ENCODE peak calls at places on chromosomes 4 and X, in five cellular contexts. One of them, this sample, is unnamed.

GRCh38 chr4:65670331-65671031 is at the start of gene EPHA5:
- DNase-seq in tibial artery: peak
- DNase-seq in transverse colon: no peak
- DNase-seq in psoas muscle: peak
- DNase-seq in K562: no peak
- DNase-seq in this sample: no peak

GRCh38 chr4:567457-568350 is 8.4 kb downstream of the TMEM271 start:
- DNase-seq in K562: no peak
- DNase-seq in psoas muscle: no peak
- DNase-seq in transverse colon: no peak
- DNase-seq in tibial artery: no peak
- DNase-seq in this sample: no peak

GRCh38 chr4:79181190-79181589 is 144.7 kb downstream of the NAA11 start:
- DNase-seq in K562: peak
- DNase-seq in tibial artery: no peak
- DNase-seq in transverse colon: no peak
- DNase-seq in psoas muscle: no peak
- DNase-seq in this sample: no peak

GRCh38 chr4:163764569-163764968 is 270.1 kb downstream of the TMA16 start:
- DNase-seq in K562: no peak
- DNase-seq in tibial artery: no peak
- DNase-seq in transverse colon: no peak
- DNase-seq in psoas muscle: no peak
- DNase-seq in this sample: no peak

GRCh38 chr4:146278986-146279385 is 64.6 kb downstream of the REELD1 start:
- DNase-seq in transverse colon: no peak
- DNase-seq in tibial artery: no peak
- DNase-seq in psoas muscle: no peak
- DNase-seq in K562: no peak
- DNase-seq in this sample: no peak

GRCh38 chrX:896256-896655 is 265.7 kb downstream of the SHOX start:
- DNase-seq in tibial artery: no peak
- DNase-seq in psoas muscle: no peak
- DNase-seq in transverse colon: no peak
- DNase-seq in K562: no peak
- DNase-seq in this sample: no peak

GRCh38 chr4:2592572-2592971 is 56.1 kb downstream of the FAM193A start:
- DNase-seq in transverse colon: no peak
- DNase-seq in psoas muscle: no peak
- DNase-seq in tibial artery: no peak
- DNase-seq in K562: no peak
- DNase-seq in this sample: no peak

GRCh38 chr4:135249006-135249405 is 1047.4 kb upstream of the PABPC4L start:
- DNase-seq in transverse colon: no peak
- DNase-seq in K562: no peak
- DNase-seq in psoas muscle: no peak
- DNase-seq in tibial artery: no peak
- DNase-seq in this sample: no peak

GRCh38 chr4:156547439-156547838 is 424.2 kb downstream of the PDGFC start:
- DNase-seq in transverse colon: no peak
- DNase-seq in tibial artery: no peak
- DNase-seq in K562: no peak
- DNase-seq in psoas muscle: no peak
- DNase-seq in this sample: no peak

GRCh38 chr4:182137343-182137742 is 105.9 kb upstream of the TENM3 start:
- DNase-seq in K562: no peak
- DNase-seq in tibial artery: no peak
- DNase-seq in psoas muscle: no peak
- DNase-seq in transverse colon: no peak
- DNase-seq in this sample: no peak

GRCh38 chrX:46770817-46771163 is 11.9 kb upstream of the SLC9A7 start:
- DNase-seq in tibial artery: no peak
- DNase-seq in transverse colon: no peak
- DNase-seq in psoas muscle: no peak
- DNase-seq in K562: no peak
- DNase-seq in this sample: no peak

DNA sequence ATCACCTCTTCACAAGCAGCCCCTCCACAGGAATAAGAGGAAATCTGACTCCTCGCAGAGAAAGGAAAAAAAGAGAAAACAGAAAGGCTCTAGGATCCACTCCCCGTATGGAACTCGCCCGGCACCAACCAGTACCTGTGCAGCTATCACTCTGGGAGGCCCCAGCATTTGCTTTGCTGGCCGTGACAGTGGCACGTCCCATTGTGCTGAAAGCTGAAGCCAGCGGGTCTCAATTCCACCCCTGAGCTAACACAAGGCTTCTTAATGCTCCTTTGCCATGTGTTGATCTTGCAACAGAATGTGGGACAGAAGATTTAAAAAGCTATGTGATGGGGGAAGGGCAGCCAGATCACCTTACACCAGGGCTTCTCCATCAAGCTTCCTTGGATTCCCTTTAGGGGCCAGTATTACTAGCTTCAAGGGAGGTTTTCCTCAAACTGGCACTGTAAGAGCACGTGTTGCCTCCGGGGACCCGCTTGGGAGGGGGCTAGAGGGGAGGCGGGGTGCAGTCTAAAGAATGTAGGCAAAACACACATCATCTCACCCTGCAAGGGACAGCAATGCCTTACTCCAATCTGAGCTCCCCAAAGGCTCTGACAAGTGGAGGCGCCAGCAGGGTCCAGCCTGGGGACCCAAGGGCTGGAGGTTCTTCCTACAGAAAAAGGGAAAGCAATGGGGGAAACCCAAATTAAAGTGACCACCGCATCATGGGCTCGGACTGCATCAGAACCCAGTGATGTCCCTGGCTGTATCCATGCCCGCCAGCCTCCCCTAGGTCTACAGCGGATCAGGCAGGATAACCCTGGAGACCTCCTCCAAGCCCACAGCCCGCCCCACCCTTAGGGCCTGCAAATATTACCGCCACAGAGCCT is 1.2 kb downstream of the USP46 start:
- DNase-seq in psoas muscle: peak
- DNase-seq in transverse colon: no peak
- DNase-seq in tibial artery: no peak
- DNase-seq in K562: no peak
- DNase-seq in this sample: no peak
- TF ChIP-seq CTCF in psoas muscle: no peak
- TF ChIP-seq CTCF in transverse colon: no peak
- TF ChIP-seq CTCF in tibial artery: no peak
- TF ChIP-seq CTCF in K562: no peak
- TF ChIP-seq CTCF in this sample: no peak

DNA sequence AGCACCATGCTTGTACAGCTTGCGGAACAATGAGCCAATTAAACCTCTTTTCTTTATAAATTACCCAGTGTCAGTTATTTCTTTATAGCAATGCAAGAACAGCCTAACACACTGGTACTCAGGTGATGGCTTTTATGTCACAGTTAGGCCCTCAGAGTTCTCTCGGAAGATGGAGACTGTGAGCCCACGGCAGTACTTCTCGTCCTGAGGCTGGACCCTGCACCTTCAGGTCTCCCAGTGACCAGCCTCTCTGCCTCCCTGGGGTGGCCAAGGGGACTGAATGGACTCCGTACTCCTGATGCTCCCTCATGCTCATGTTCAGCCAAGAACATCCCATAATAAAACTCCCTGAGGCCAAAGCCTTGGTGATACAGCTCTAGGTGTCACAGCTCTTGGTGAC is 25.0 kb upstream of the PDLIM3 start:
- DNase-seq in tibial artery: no peak
- DNase-seq in psoas muscle: no peak
- DNase-seq in K562: no peak
- DNase-seq in transverse colon: no peak
- DNase-seq in this sample: no peak
- H3K27ac ChIP-seq in tibial artery: peak
- H3K27ac ChIP-seq in psoas muscle: peak
- H3K27ac ChIP-seq in K562: no peak
- H3K27ac ChIP-seq in transverse colon: no peak
- H3K27ac ChIP-seq in this sample: no peak

GRCh38 chr4:88706574-88706973 is 8.9 kb upstream of the NAP1L5 start:
- DNase-seq in K562: no peak
- DNase-seq in psoas muscle: peak
- DNase-seq in transverse colon: no peak
- DNase-seq in tibial artery: no peak
- DNase-seq in this sample: no peak
- TF ChIP-seq CTCF in K562: peak
- TF ChIP-seq CTCF in psoas muscle: peak
- TF ChIP-seq CTCF in transverse colon: peak
- TF ChIP-seq CTCF in tibial artery: peak
- TF ChIP-seq CTCF in this sample: peak

DNA sequence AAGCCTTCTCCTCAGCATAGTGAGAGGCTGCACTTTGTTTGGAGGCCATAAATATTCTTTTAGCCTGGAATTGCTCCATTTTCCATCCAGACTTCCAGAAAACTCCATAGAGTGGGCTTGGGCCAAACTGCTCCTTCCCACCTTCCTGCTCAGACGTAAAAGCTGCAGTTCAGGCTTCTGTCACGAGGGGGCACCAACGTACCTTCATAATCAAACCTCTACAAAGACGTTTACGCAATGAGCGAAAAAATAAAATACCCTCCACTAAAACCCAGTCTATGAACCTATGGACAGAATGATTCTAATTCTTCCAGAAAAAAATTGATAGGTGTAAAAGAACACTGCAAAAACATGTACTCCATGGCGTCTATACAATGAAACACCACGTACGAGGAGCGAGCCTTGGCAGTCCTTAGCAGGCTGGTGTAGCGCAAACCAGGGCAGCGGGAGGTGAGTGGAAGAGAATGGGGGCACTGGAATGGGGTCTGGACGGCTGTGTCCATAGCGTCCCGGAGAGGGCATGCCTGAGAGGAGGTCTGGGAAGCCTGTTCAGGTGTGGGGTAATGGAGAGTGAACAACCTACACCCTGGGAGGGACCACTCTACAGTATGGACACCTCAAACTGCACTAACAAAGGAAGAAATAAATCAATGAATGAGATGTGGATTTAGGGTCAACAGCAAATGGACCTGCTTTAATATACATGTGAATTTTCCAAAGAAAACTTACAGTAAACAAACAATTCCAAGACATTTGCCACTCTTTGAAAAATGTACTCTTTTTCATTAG is 14.3 kb upstream of the RAB40A start:
- DNase-seq in tibial artery: peak
- DNase-seq in K562: peak
- DNase-seq in psoas muscle: peak
- DNase-seq in transverse colon: peak
- DNase-seq in this sample: peak
- H3K27ac ChIP-seq in tibial artery: peak
- H3K27ac ChIP-seq in K562: no peak
- H3K27ac ChIP-seq in psoas muscle: no peak
- H3K27ac ChIP-seq in transverse colon: peak
- H3K27ac ChIP-seq in this sample: peak

GRCh38 chrX:24965400-24965799 is 50.4 kb downstream of the ARX start:
- DNase-seq in K562: no peak
- DNase-seq in transverse colon: no peak
- DNase-seq in tibial artery: no peak
- DNase-seq in psoas muscle: no peak
- DNase-seq in this sample: no peak

GRCh38 chrX:24956828-24957227 is 58.9 kb downstream of the ARX start:
- DNase-seq in transverse colon: no peak
- DNase-seq in K562: no peak
- DNase-seq in tibial artery: no peak
- DNase-seq in psoas muscle: no peak
- DNase-seq in this sample: no peak

GRCh38 chrX:24963823-24964222 is 51.9 kb downstream of the ARX start:
- DNase-seq in transverse colon: no peak
- DNase-seq in psoas muscle: no peak
- DNase-seq in K562: no peak
- DNase-seq in tibial artery: no peak
- DNase-seq in this sample: no peak

DNA sequence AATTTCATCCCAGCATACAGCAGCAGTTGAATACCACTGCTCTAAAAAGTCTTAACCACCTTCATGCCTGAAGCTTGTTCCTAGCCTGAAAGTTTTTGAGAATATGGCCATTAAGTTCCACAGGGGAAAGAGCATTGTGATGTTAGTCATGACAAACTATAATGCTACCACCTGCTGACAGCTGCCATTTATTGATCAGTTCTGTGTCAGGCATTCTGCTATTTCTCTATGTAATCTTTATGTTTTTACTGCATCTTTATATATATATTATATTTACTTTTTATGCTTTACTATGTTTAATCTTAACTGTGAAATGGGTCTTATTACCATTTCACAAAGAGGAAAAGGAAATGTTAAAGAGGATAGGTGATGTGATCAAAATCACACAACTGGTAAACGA is 54.0 kb downstream of the ARX start:
- DNase-seq in K562: no peak
- DNase-seq in tibial artery: no peak
- DNase-seq in transverse colon: no peak
- DNase-seq in psoas muscle: no peak
- DNase-seq in this sample: no peak
- TF ChIP-seq CTCF in K562: no peak
- TF ChIP-seq CTCF in tibial artery: no peak
- TF ChIP-seq CTCF in transverse colon: no peak
- TF ChIP-seq CTCF in psoas muscle: no peak
- TF ChIP-seq CTCF in this sample: no peak

GRCh38 chr4:27006646-27007045 is 146.0 kb downstream of the STIM2 start:
- DNase-seq in transverse colon: no peak
- DNase-seq in psoas muscle: no peak
- DNase-seq in K562: no peak
- DNase-seq in tibial artery: no peak
- DNase-seq in this sample: no peak
- H3K27ac ChIP-seq in transverse colon: peak
- H3K27ac ChIP-seq in psoas muscle: no peak
- H3K27ac ChIP-seq in K562: no peak
- H3K27ac ChIP-seq in tibial artery: no peak
- H3K27ac ChIP-seq in this sample: no peak

DNA sequence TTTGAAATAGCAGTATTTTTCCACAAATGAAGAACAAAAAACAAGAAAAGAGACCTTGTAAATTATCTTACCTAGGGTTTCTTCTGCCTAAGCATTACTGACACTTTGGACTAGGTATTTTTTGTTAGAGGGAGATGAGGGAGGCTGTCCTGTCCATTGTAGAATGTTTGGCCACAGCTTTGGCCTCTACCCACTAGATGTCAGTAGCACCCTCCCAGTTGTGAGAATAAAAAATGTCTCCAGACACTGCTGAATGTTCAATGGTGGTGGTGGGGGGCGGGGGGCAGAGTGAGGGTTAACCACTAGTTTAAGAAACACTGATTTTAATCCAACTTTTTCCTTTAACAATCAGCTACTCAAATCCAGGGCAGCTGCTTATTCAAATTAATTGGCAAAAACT is 25.8 kb downstream of the OTUD4 start:
- DNase-seq in psoas muscle: no peak
- DNase-seq in tibial artery: no peak
- DNase-seq in K562: no peak
- DNase-seq in transverse colon: no peak
- DNase-seq in this sample: no peak
- TF ChIP-seq CTCF in psoas muscle: peak
- TF ChIP-seq CTCF in tibial artery: no peak
- TF ChIP-seq CTCF in K562: peak
- TF ChIP-seq CTCF in transverse colon: peak
- TF ChIP-seq CTCF in this sample: peak